ENCODE peak calls at places on chromosomes 13 and 19, in seven cellular contexts. P is mesenchymal stem cell; O is PC-3; F is heart right ventricle; X is naive thymus-derived CD8-positive, alpha-beta T cell; N is AG09309; L is upper lobe of right lung. E is an unnamed sample.

GRCh38 chr13:44243198-44243852 is 130.3 kb upstream of the SERP2 start:
- DNase-seq in P (peak; percentile 88), O (peak; percentile 59), F (peak; percentile 57), X (no peak), N (no peak), L (no peak), E (no peak)

GRCh38 chr13:112715715-112716460 is 26.1 kb downstream of the ATP11A start:
- DNase-seq in P (no peak), O (no peak), F (no peak), X (no peak), N (no peak), L (no peak), E (no peak)

GRCh38 chr13:106566682-106567420 is 1.1 kb downstream of the ARGLU1 start:
- DNase-seq in P (peak; percentile 61), O (peak; percentile 45), F (peak; percentile 65), X (peak; percentile 1), N (no peak), L (peak; percentile 81), E (peak; percentile 62)

GRCh38 chr19:16204005-16204294 is 6.2 kb downstream of the AP1M1 start:
- DNase-seq in P (no peak), O (no peak), F (no peak), X (no peak), N (no peak), L (no peak), E (no peak)

GRCh38 chr13:110382229-110382628 is 75.1 kb downstream of the COL4A2 start:
- DNase-seq in P (peak; percentile 89), O (peak; percentile 82), F (no peak), X (no peak), N (no peak), L (no peak), E (no peak)

GRCh38 chr19:1441022-1441426 is 2.8 kb downstream of the RPS15 start:
- DNase-seq in P (no peak), O (no peak), F (no peak), X (no peak), N (no peak), L (no peak), E (no peak)

GRCh38 chr13:41780736-41781708 is 179.9 kb downstream of the VWA8 start:
- DNase-seq in P (peak; percentile 67), O (no peak), F (peak; percentile 11), X (no peak), N (peak; percentile 84), L (no peak), E (no peak)

GRCh38 chr13:59064042-59064441 is 1099.7 kb downstream of the DIAPH3 start:
- DNase-seq in P (no peak), O (no peak), F (no peak), X (no peak), N (no peak), L (no peak), E (no peak)